ENCODE peak calls at places on chromosomes 13 and 19, in seven cellular contexts. Q, G, Y, U, B, K and N are unnamed samples.
A peak's percentile ranks its signal among the peaks of the same experiment; 100 is the strongest.

GRCh38 chr19:5927439-5927821 is 13.4 kb downstream of the CAPS start:
- DNase-seq in Q (no peak), G (no peak), Y (peak; percentile 21), U (no peak), B (no peak), K (no peak), N (no peak)

GRCh38 chr19:49932041-49932451 is 2.7 kb upstream of the NUP62 start:
- DNase-seq in Q (no peak), G (no peak), Y (no peak), U (no peak), B (no peak), K (peak; percentile 76), N (no peak)

GRCh38 chr19:51020988-51021651 is 1.6 kb upstream of the KLK10 start:
- DNase-seq in Q (peak; percentile 79), G (peak; percentile 51), Y (peak; percentile 69), U (peak; percentile 32), B (peak; percentile 74), K (peak; percentile 76), N (peak; percentile 76)

GRCh38 chr13:38879278-38879677 is 111.4 kb downstream of the STOML3 start:
- DNase-seq in Q (no peak), G (no peak), Y (no peak), U (peak; percentile 50), B (no peak), K (no peak), N (no peak)

GRCh38 chr13:113495494-113496251 is 5.2 kb upstream of the DCUN1D2 start:
- DNase-seq in Q (peak; percentile 79), G (peak; percentile 41), Y (no peak), U (peak; percentile 48), B (peak; percentile 55), K (no peak), N (no peak)

GRCh38 chr19:33437351-33438015 is 64.0 kb downstream of the CEBPG start:
- DNase-seq in Q (no peak), G (no peak), Y (peak; percentile 20), U (no peak), B (no peak), K (no peak), N (no peak)

GRCh38 chr19:10421240-10421948 is 1.1 kb downstream of the PDE4A start:
- DNase-seq in Q (no peak), G (no peak), Y (no peak), U (no peak), B (no peak), K (no peak), N (no peak)

GRCh38 chr13:42762251-42762650 is 19.1 kb upstream of the FAM216B start:
- DNase-seq in Q (no peak), G (peak; percentile 54), Y (no peak), U (peak; percentile 20), B (no peak), K (peak; percentile 23), N (no peak)

GRCh38 chr13:95193509-95194230 is 107.6 kb downstream of the ABCC4 start:
- DNase-seq in Q (no peak), G (no peak), Y (no peak), U (no peak), B (no peak), K (no peak), N (no peak)

GRCh38 chr13:20796791-20797513 is 23.2 kb upstream of the EEF1AKMT1 start:
- DNase-seq in Q (no peak), G (peak; percentile 39), Y (peak; percentile 59), U (peak; percentile 37), B (no peak), K (no peak), N (no peak)

GRCh38 chr19:20422216-20422615 is 143.4 kb downstream of the ZNF737 start:
- DNase-seq in Q (no peak), G (no peak), Y (peak; percentile 0), U (no peak), B (peak; percentile 55), K (no peak), N (no peak)

GRCh38 chr19:55486043-55486970 is 1.3 kb downstream of the NAT14 start:
- DNase-seq in Q (no peak), G (no peak), Y (peak; percentile 81), U (no peak), B (no peak), K (no peak), N (no peak)

GRCh38 chr13:95644611-95645052 is at the start of gene DZIP1:
- DNase-seq in Q (peak; percentile 97), G (peak; percentile 83), Y (peak; percentile 95), U (peak; percentile 88), B (peak; percentile 94), K (peak; percentile 77), N (no peak)

GRCh38 chr19:41694831-41695635 is 7.0 kb upstream of the CEACAM7 start:
- DNase-seq in Q (no peak), G (no peak), Y (no peak), U (no peak), B (no peak), K (no peak), N (no peak)

GRCh38 chr13:100247937-100248336 is 159.0 kb downstream of the PCCA start:
- DNase-seq in Q (no peak), G (no peak), Y (no peak), U (no peak), B (no peak), K (no peak), N (no peak)

GRCh38 chr19:45492627-45493470 is 4.0 kb downstream of the RTN2 start:
- DNase-seq in Q (peak; percentile 91), G (peak; percentile 80), Y (peak; percentile 73), U (peak; percentile 67), B (peak; percentile 84), K (no peak), N (no peak)

GRCh38 chr19:45754323-45754722 is 14.7 kb downstream of the SIX5 start:
- DNase-seq in Q (no peak), G (no peak), Y (no peak), U (no peak), B (no peak), K (no peak), N (no peak)

GRCh38 chr19:18109731-18110671 is 12.4 kb downstream of the MAST3 start:
- DNase-seq in Q (peak; percentile 75), G (no peak), Y (peak; percentile 56), U (no peak), B (peak; percentile 76), K (no peak), N (peak; percentile 78)

GRCh38 chr13:62171697-62172096 is 756.0 kb upstream of the PCDH20 start:
- DNase-seq in Q (no peak), G (no peak), Y (no peak), U (no peak), B (no peak), K (no peak), N (no peak)

GRCh38 chr13:41497436-41497835 is 40.1 kb downstream of the RGCC start:
- DNase-seq in Q (no peak), G (no peak), Y (no peak), U (no peak), B (no peak), K (no peak), N (no peak)
- H3K4me2 ChIP-seq in Q (no peak overlapping the region), G (no peak overlapping the region), Y (no peak overlapping the region), U (no peak overlapping the region), B (no peak overlapping the region), K (no peak overlapping the region), N (no peak overlapping the region)

DNA sequence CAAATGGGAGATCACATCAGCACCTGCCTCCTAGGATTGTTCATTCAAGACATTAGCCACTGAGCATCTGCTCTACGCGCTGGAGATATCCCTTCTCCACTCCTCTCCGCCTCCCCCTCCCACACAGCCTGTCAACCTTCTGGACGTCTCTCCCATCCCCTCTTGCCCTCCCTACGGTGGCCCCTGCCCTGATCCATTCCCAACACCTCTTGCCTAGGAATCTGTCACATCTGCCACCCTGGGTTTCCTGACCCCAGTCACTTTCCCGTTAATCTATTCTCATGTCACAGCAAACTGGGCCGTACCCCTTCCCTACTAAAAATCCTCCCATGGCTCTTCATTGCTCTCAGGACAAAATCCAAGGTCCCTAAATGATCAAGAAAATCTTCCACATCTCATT is 10.3 kb downstream of the DYRK1B start:
- DNase-seq in Q (peak; percentile 28), G (no peak), Y (peak; percentile 18), U (no peak), B (peak; percentile 24), K (no peak), N (no peak)
- H3K4me2 ChIP-seq in Q (peak overlapping the region; percentile 98), G (peak overlapping the region; percentile 82), Y (peak overlapping the region; percentile 88), U (peak overlapping the region; percentile 99), B (peak overlapping the region; percentile 95), K (peak overlapping the region; percentile 94), N (peak overlapping the region; percentile 58)

GRCh38 chr19:15104003-15104402 is 3.2 kb upstream of the SYDE1 start:
- DNase-seq in Q (no peak), G (no peak), Y (no peak), U (no peak), B (no peak), K (no peak), N (no peak)

GRCh38 chr19:15096223-15096622 is 11.0 kb upstream of the SYDE1 start:
- DNase-seq in Q (no peak), G (no peak), Y (no peak), U (no peak), B (no peak), K (no peak), N (no peak)

GRCh38 chr19:15101479-15102082 is 5.6 kb upstream of the SYDE1 start:
- DNase-seq in Q (peak; percentile 82), G (peak; percentile 56), Y (peak; percentile 52), U (peak; percentile 27), B (peak; percentile 45), K (peak; percentile 26), N (peak; percentile 84)

GRCh38 chr19:15098505-15098904 is 8.7 kb upstream of the SYDE1 start:
- DNase-seq in Q (no peak), G (no peak), Y (no peak), U (no peak), B (no peak), K (no peak), N (no peak)

DNA sequence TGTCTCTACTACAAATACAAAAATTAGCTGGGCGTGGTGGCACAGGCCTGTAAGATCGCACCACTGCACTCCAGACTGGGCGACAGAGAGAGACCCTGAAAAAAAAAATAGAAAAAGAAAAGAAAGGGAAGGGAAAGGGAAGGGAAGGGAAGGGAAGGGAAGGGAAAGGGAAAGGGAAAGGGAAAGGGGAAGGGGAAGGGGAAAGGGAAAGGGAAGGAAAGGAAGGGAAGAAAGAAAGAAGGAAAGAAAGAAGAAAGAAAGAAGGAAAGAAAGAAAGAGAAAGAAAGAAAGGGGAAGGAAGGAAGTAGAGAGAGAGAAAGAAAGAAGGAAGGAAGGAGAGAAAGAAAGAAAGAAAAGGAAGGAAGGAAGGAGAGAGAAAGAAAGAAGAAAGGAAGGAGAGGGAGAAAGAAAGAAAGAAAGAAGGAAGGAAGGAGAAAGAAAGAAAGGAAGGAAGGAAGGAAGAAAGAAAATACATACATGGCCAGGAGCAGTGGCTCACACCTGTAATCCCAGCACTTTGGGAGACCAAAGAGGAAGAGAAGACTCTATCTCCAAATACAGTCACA is 8.1 kb upstream of the SYDE1 start:
- DNase-seq in Q (no peak), G (no peak), Y (no peak), U (no peak), B (no peak), K (no peak), N (no peak)
- H3K4me2 ChIP-seq in Q (no peak overlapping the region), G (no peak overlapping the region), Y (no peak overlapping the region), U (no peak overlapping the region), B (no peak overlapping the region), K (no peak overlapping the region), N (no peak overlapping the region)

GRCh38 chr13:30779608-30780007 is 44.3 kb downstream of the ALOX5AP start:
- DNase-seq in Q (no peak), G (no peak), Y (no peak), U (no peak), B (no peak), K (no peak), N (no peak)

GRCh38 chr13:30780338-30780981 is 45.1 kb downstream of the ALOX5AP start:
- DNase-seq in Q (no peak), G (no peak), Y (no peak), U (no peak), B (no peak), K (no peak), N (peak; percentile 33)

GRCh38 chr13:30774214-30774730 is 38.9 kb downstream of the ALOX5AP start:
- DNase-seq in Q (no peak), G (no peak), Y (no peak), U (no peak), B (no peak), K (no peak), N (no peak)

GRCh38 chr13:30776661-30777060 is 41.3 kb downstream of the ALOX5AP start:
- DNase-seq in Q (no peak), G (no peak), Y (no peak), U (no peak), B (no peak), K (no peak), N (peak; percentile 51)
- H3K4me2 ChIP-seq in Q (no peak overlapping the region), G (no peak overlapping the region), Y (no peak overlapping the region), U (no peak overlapping the region), B (no peak overlapping the region), K (no peak overlapping the region), N (no peak overlapping the region)